ENCODE peak calls at places on chromosomes 7 and 10, in seven cellular contexts. D is PC-3, O is MM.1S, Q is SK-N-SH, W is GM23338, E is HCT116, T is OCI-LY7. Z is an unnamed sample.

GRCh38 chr7:130880668-130881067 is 146.7 kb upstream of the KLF14 start:
- DNase-seq in D (peak; percentile 9), O (no peak), Q (no peak), W (no peak), E (no peak), T (no peak), Z (no peak)

GRCh38 chr10:7053195-7053594 is 357.6 kb downstream of the SFMBT2 start:
- DNase-seq in D (no peak), O (no peak), Q (no peak), W (peak; percentile 14), E (no peak), T (no peak), Z (no peak)

GRCh38 chr10:102246261-102246660 is 929 bp downstream of the GBF1 start:
- DNase-seq in D (no peak), O (no peak), Q (no peak), W (no peak), E (no peak), T (peak; percentile 16), Z (peak; percentile 48)

GRCh38 chr7:157097569-157097968 is 41.2 kb upstream of the UBE3C start:
- DNase-seq in D (no peak), O (no peak), Q (no peak), W (no peak), E (no peak), T (no peak), Z (no peak)

GRCh38 chr7:2126621-2127020 is 106.1 kb downstream of the MAD1L1 start:
- DNase-seq in D (no peak), O (no peak), Q (no peak), W (no peak), E (no peak), T (no peak), Z (no peak)

GRCh38 chr7:96067321-96067720 is 254.6 kb downstream of the SLC25A13 start:
- DNase-seq in D (peak; percentile 49), O (peak; percentile 67), Q (no peak), W (no peak), E (no peak), T (no peak), Z (no peak)

GRCh38 chr7:156478486-156478885 is 162.1 kb upstream of the RNF32 start:
- DNase-seq in D (no peak), O (no peak), Q (no peak), W (no peak), E (no peak), T (no peak), Z (no peak)

GRCh38 chr7:152602962-152603361 is 73.0 kb downstream of the XRCC2 start:
- DNase-seq in D (no peak), O (no peak), Q (no peak), W (no peak), E (no peak), T (no peak), Z (no peak)

GRCh38 chr7:41333506-41333905 is 369.4 kb downstream of the INHBA start:
- DNase-seq in D (no peak), O (no peak), Q (no peak), W (no peak), E (no peak), T (no peak), Z (no peak)

GRCh38 chr7:30659312-30659711 is 22.9 kb downstream of the CRHR2 start:
- DNase-seq in D (no peak), O (no peak), Q (no peak), W (no peak), E (no peak), T (no peak), Z (no peak)

GRCh38 chr7:19713676-19714075 is 4.8 kb upstream of the POLR1F start:
- DNase-seq in D (peak; percentile 82), O (peak; percentile 74), Q (peak; percentile 15), W (peak; percentile 69), E (peak; percentile 51), T (peak; percentile 61), Z (peak; percentile 53)

GRCh38 chr7:37108615-37109014 is 340.0 kb downstream of the ELMO1 start:
- DNase-seq in D (no peak), O (no peak), Q (no peak), W (no peak), E (no peak), T (no peak), Z (no peak)

GRCh38 chr7:157538321-157538720 is 201.5 kb downstream of the DNAJB6 start:
- DNase-seq in D (no peak), O (no peak), Q (no peak), W (no peak), E (no peak), T (no peak), Z (no peak)

GRCh38 chr7:144100607-144101006 is 8.8 kb upstream of the OR2A2 start:
- DNase-seq in D (no peak), O (no peak), Q (no peak), W (no peak), E (no peak), T (no peak), Z (no peak)

GRCh38 chr7:132249591-132249971 is 326.7 kb downstream of the PLXNA4 start:
- DNase-seq in D (peak; percentile 38), O (no peak), Q (peak; percentile 40), W (peak; percentile 79), E (no peak), T (no peak), Z (peak; percentile 54)
- TF ChIP-seq CTCF in D (peak; percentile 58), O (peak; percentile 21), Q (peak; percentile 42), W (peak; percentile 59), E (peak; percentile 42), T (peak; percentile 41), Z (peak; percentile 35)

GRCh38 chr10:50595785-50596184 is 28.0 kb downstream of the SGMS1 start:
- DNase-seq in D (no peak), O (no peak), Q (no peak), W (no peak), E (no peak), T (no peak), Z (no peak)

GRCh38 chr10:50592961-50593418 is 30.8 kb downstream of the SGMS1 start:
- DNase-seq in D (no peak), O (no peak), Q (no peak), W (no peak), E (no peak), T (no peak), Z (no peak)

GRCh38 chr10:50593523-50593922 is 30.2 kb downstream of the SGMS1 start:
- DNase-seq in D (no peak), O (no peak), Q (no peak), W (no peak), E (no peak), T (no peak), Z (no peak)

GRCh38 chr10:50596456-50596855 is 27.3 kb downstream of the SGMS1 start:
- DNase-seq in D (no peak), O (no peak), Q (no peak), W (no peak), E (no peak), T (no peak), Z (no peak)

GRCh38 chr10:50594012-50594411 is 29.7 kb downstream of the SGMS1 start:
- DNase-seq in D (peak; percentile 26), O (no peak), Q (peak; percentile 47), W (no peak), E (no peak), T (no peak), Z (peak; percentile 37)
- H3K9me2 ChIP-seq in D (no peaks in the 10 kb centered on the region), O (no peaks in the 10 kb centered on the region), Q (no peaks in the 10 kb centered on the region), W (no peaks in the 10 kb centered on the region), E (no peaks in the 10 kb centered on the region), T (no peaks in the 10 kb centered on the region), Z (no peaks in the 10 kb centered on the region)

GRCh38 chr10:124711145-124711544 is 33.0 kb downstream of the FAM53B start:
- DNase-seq in D (no peak), O (no peak), Q (no peak), W (no peak), E (no peak), T (no peak), Z (no peak)

GRCh38 chr10:124708922-124709520 is 35.2 kb downstream of the FAM53B start:
- DNase-seq in D (no peak), O (no peak), Q (peak; percentile 85), W (peak; percentile 61), E (no peak), T (no peak), Z (no peak)

GRCh38 chr10:124708246-124708779 is 35.9 kb downstream of the FAM53B start:
- DNase-seq in D (no peak), O (no peak), Q (no peak), W (no peak), E (no peak), T (no peak), Z (no peak)

GRCh38 chr10:124709862-124710261 is 34.3 kb downstream of the FAM53B start:
- DNase-seq in D (no peak), O (no peak), Q (no peak), W (no peak), E (no peak), T (no peak), Z (no peak)

GRCh38 chr10:124710266-124710881 is 33.8 kb downstream of the FAM53B start:
- DNase-seq in D (no peak), O (no peak), Q (no peak), W (no peak), E (no peak), T (no peak), Z (no peak)
- TF ChIP-seq EZH2phosphoT487 in D (no peak), O (no peak), Q (no peak), W (no peak), E (no peak), T (no peak), Z (no peak)

DNA sequence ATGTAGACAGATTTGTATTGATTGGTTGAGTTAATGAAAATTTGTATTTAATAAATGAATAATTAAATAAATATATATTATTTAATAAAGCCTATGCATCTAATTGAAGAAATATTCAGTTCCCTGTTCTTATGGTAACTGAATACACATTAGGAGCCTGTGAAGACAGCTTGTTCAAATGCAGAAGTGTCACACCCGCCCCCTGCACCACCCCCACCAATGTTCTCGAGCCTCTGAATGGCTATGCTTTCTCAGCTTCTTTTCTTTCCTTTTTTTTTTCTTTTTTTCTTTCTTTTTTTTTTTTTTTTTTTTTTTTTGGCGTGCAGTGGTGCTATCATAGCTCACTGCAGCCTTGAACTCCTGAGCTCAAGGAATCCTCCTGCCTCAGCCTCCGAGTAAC is 38.3 kb upstream of the PARD3 start:
- DNase-seq in D (no peak), O (no peak), Q (no peak), W (no peak), E (no peak), T (no peak), Z (no peak)
- TF ChIP-seq CTCF in D (no peak), O (no peak), Q (no peak), W (no peak), E (no peak), T (no peak), Z (no peak)

GRCh38 chr10:62501547-62501946 is 127.4 kb downstream of the ZNF365 start:
- DNase-seq in D (peak; percentile 44), O (no peak), Q (no peak), W (no peak), E (no peak), T (no peak), Z (peak; percentile 11)
- H3K9me2 ChIP-seq in D (no peaks in the 10 kb centered on the region), O (no peaks in the 10 kb centered on the region), Q (peaks cover 6% of the 10 kb centered on the region), W (peaks cover 10% of the 10 kb centered on the region), E (no peaks in the 10 kb centered on the region), T (peaks cover 3% of the 10 kb centered on the region), Z (no peaks in the 10 kb centered on the region)

DNA sequence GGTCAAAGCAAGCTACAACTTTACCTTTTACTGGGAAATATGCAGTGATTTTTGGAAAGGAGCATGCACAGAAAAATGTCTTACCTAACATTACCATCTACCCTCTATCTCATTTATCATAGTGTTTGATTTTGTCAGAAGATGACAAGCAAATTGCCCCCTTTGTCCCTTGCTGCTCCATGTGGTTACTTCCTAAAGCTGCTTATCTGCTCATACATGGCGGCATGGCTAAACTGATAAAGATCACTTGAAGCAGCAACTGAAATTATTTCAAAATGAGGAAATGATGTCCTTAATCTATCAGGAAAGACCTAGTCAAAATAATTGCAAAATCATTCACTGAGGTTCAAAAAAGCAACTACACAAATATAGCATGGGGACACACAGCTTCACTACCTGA is 1198.5 kb upstream of the SORCS1 start:
- DNase-seq in D (no peak), O (no peak), Q (no peak), W (no peak), E (no peak), T (no peak), Z (no peak)
- TF ChIP-seq EZH2phosphoT487 in D (no peak), O (no peak), Q (no peak), W (no peak), E (no peak), T (no peak), Z (no peak)

Z was measured in hepatocyte.